ENCODE peak calls at places on chromosomes 13 and 19, in nine cellular contexts. W is brain microvascular endothelial cell, A is cardiac fibroblast, F is right cardiac atrium, C is Panc1, M is AG10803, K is K562, E is skeletal muscle cell, P is MM.1S. Q is an unnamed sample.

GRCh38 chr19:51441410-51442390 is 16.6 kb downstream of the SIGLEC8 start:
- DNase-seq in W (no peak), A (no peak), F (no peak), C (no peak), M (no peak), K (peak), E (no peak), P (no peak), Q (no peak)

GRCh38 chr19:28039677-28040381 is 1173.1 kb downstream of the UQCRFS1 start:
- DNase-seq in W (no peak), A (no peak), F (no peak), C (no peak), M (no peak), K (no peak), E (no peak), P (no peak), Q (peak)

GRCh38 chr13:101554420-101555125 is 102.1 kb downstream of the ITGBL1 start:
- DNase-seq in W (peak), A (peak), F (no peak), C (no peak), M (peak), K (no peak), E (no peak), P (no peak), Q (no peak)

GRCh38 chr19:31406106-31406505 is 56.9 kb upstream of the TSHZ3 start:
- DNase-seq in W (no peak), A (no peak), F (no peak), C (no peak), M (no peak), K (no peak), E (no peak), P (no peak), Q (no peak)

GRCh38 chr19:5369962-5370367 is 29.4 kb upstream of the PTPRS start:
- DNase-seq in W (peak), A (peak), F (peak), C (no peak), M (no peak), K (peak), E (no peak), P (peak), Q (no peak)

GRCh38 chr13:28822801-28823200 is 2.7 kb downstream of the MTUS2 start:
- DNase-seq in W (no peak), A (no peak), F (no peak), C (no peak), M (no peak), K (no peak), E (no peak), P (no peak), Q (no peak)

GRCh38 chr13:95481051-95481775 is 71.3 kb upstream of the CLDN10 start:
- DNase-seq in W (no peak), A (peak), F (no peak), C (no peak), M (no peak), K (no peak), E (no peak), P (no peak), Q (no peak)

GRCh38 chr13:29594710-29595379 is 643 bp downstream of the SLC7A1 start:
- DNase-seq in W (peak), A (peak), F (peak), C (no peak), M (peak), K (peak), E (peak), P (no peak), Q (no peak)

GRCh38 chr19:12796146-12797071 is 5.1 kb downstream of the JUNB start:
- DNase-seq in W (peak), A (peak), F (peak), C (no peak), M (peak), K (peak), E (no peak), P (peak), Q (no peak)

GRCh38 chr13:54433511-54434206 is 1405.0 kb downstream of the OLFM4 start:
- DNase-seq in W (no peak), A (no peak), F (no peak), C (no peak), M (no peak), K (no peak), E (no peak), P (no peak), Q (no peak)

GRCh38 chr13:100875392-100876043 is 200.9 kb upstream of the TMTC4 start:
- DNase-seq in W (peak), A (peak), F (no peak), C (no peak), M (peak), K (no peak), E (peak), P (no peak), Q (peak)

GRCh38 chr13:109667754-109668360 is 118.5 kb downstream of the IRS2 start:
- DNase-seq in W (no peak), A (no peak), F (no peak), C (no peak), M (no peak), K (no peak), E (no peak), P (no peak), Q (no peak)

GRCh38 chr13:45809810-45810394 is 41.7 kb downstream of the SIAH3 start:
- DNase-seq in W (peak), A (no peak), F (no peak), C (no peak), M (no peak), K (no peak), E (no peak), P (peak), Q (no peak)

GRCh38 chr13:107867701-107868661 is 347.4 kb downstream of the LIG4 start:
- DNase-seq in W (peak), A (peak), F (no peak), C (no peak), M (no peak), K (peak), E (no peak), P (no peak), Q (no peak)

GRCh38 chr13:94176576-94176975 is 302.9 kb downstream of the DCT start:
- DNase-seq in W (no peak), A (no peak), F (no peak), C (no peak), M (peak), K (no peak), E (peak), P (no peak), Q (no peak)

GRCh38 chr13:41720839-41721561 is 239.9 kb downstream of the VWA8 start:
- DNase-seq in W (no peak), A (no peak), F (no peak), C (no peak), M (no peak), K (no peak), E (no peak), P (no peak), Q (peak)

GRCh38 chr19:5562280-5562679 is 5.5 kb downstream of the TINCR start:
- DNase-seq in W (no peak), A (no peak), F (no peak), C (no peak), M (no peak), K (no peak), E (no peak), P (no peak), Q (no peak)

GRCh38 chr13:114065141-114065925 is 67.1 kb downstream of the RASA3 start:
- DNase-seq in W (peak), A (peak), F (peak), C (peak), M (peak), K (peak), E (peak), P (peak), Q (peak)

GRCh38 chr13:93865235-93865634 is 614.2 kb downstream of the DCT start:
- DNase-seq in W (no peak), A (no peak), F (no peak), C (no peak), M (no peak), K (no peak), E (no peak), P (no peak), Q (no peak)

GRCh38 chr19:38993271-38993670 is 17.7 kb upstream of the FBXO17 start:
- DNase-seq in W (peak), A (peak), F (no peak), C (no peak), M (peak), K (no peak), E (no peak), P (no peak), Q (no peak)

GRCh38 chr13:94236132-94236531 is 243.3 kb downstream of the DCT start:
- DNase-seq in W (no peak), A (no peak), F (no peak), C (no peak), M (no peak), K (no peak), E (no peak), P (no peak), Q (no peak)

GRCh38 chr13:90362718-90363117 is 984.8 kb upstream of the MIR17HG start:
- DNase-seq in W (peak), A (peak), F (no peak), C (no peak), M (peak), K (no peak), E (no peak), P (no peak), Q (no peak)

GRCh38 chr13:44649834-44650233 is 73.7 kb upstream of the TSC22D1 start:
- DNase-seq in W (no peak), A (no peak), F (no peak), C (no peak), M (no peak), K (no peak), E (no peak), P (no peak), Q (no peak)

GRCh38 chr13:43785166-43785680 is 1.5 kb downstream of the ENOX1 start:
- DNase-seq in W (no peak), A (no peak), F (no peak), C (no peak), M (no peak), K (no peak), E (no peak), P (no peak), Q (no peak)

GRCh38 chr13:20998649-20999415 is 62.6 kb downstream of the LATS2 start:
- DNase-seq in W (no peak), A (no peak), F (peak), C (no peak), M (no peak), K (no peak), E (no peak), P (no peak), Q (no peak)

GRCh38 chr13:80778302-80778701 is 437.4 kb upstream of the SPRY2 start:
- DNase-seq in W (no peak), A (no peak), F (no peak), C (no peak), M (no peak), K (no peak), E (no peak), P (no peak), Q (no peak)

GRCh38 chr13:51255556-51255955 is 33.4 kb downstream of the FAM124A start:
- DNase-seq in W (no peak), A (no peak), F (no peak), C (no peak), M (no peak), K (no peak), E (no peak), P (no peak), Q (no peak)

GRCh38 chr19:42313096-42313839 is at the start of gene TMEM145:
- DNase-seq in W (no peak), A (peak), F (peak), C (no peak), M (peak), K (peak), E (no peak), P (peak), Q (no peak)

GRCh38 chr13:88097541-88097940 is 426.4 kb downstream of the SLITRK5 start:
- DNase-seq in W (no peak), A (no peak), F (no peak), C (no peak), M (no peak), K (no peak), E (no peak), P (no peak), Q (no peak)

GRCh38 chr13:109028626-109029025 is 399.2 kb downstream of the MYO16 start:
- DNase-seq in W (peak), A (no peak), F (no peak), C (no peak), M (no peak), K (no peak), E (no peak), P (no peak), Q (no peak)

GRCh38 chr19:43767818-43768217 is 13.0 kb downstream of the KCNN4 start:
- DNase-seq in W (no peak), A (no peak), F (no peak), C (no peak), M (no peak), K (no peak), E (no peak), P (no peak), Q (no peak)

GRCh38 chr19:17576758-17577532 is 21.5 kb downstream of the COLGALT1 start:
- DNase-seq in W (no peak), A (peak), F (peak), C (no peak), M (peak), K (peak), E (no peak), P (no peak), Q (no peak)

GRCh38 chr19:49863254-49863934 is 4.0 kb downstream of the PNKP start:
- DNase-seq in W (no peak), A (no peak), F (peak), C (no peak), M (no peak), K (no peak), E (no peak), P (no peak), Q (no peak)

GRCh38 chr13:47917022-47917574 is 84.0 kb downstream of the SUCLA2 start:
- DNase-seq in W (no peak), A (no peak), F (no peak), C (no peak), M (no peak), K (no peak), E (no peak), P (no peak), Q (no peak)

GRCh38 chr13:42906257-42906656 is 85.8 kb downstream of the EPSTI1 start:
- DNase-seq in W (no peak), A (no peak), F (no peak), C (no peak), M (no peak), K (no peak), E (no peak), P (no peak), Q (no peak)

GRCh38 chr19:44722131-44723121 is 23.5 kb downstream of the CEACAM16 start:
- DNase-seq in W (no peak), A (no peak), F (peak), C (no peak), M (no peak), K (no peak), E (no peak), P (peak), Q (no peak)

GRCh38 chr13:101516262-101516661 is 63.8 kb downstream of the ITGBL1 start:
- DNase-seq in W (no peak), A (no peak), F (no peak), C (no peak), M (no peak), K (no peak), E (no peak), P (no peak), Q (no peak)

GRCh38 chr19:50710094-50710493 is 9.5 kb downstream of the SHANK1 start:
- DNase-seq in W (no peak), A (no peak), F (no peak), C (no peak), M (no peak), K (no peak), E (no peak), P (no peak), Q (no peak)

GRCh38 chr19:29873801-29874575 is 62.2 kb downstream of the CCNE1 start:
- DNase-seq in W (no peak), A (no peak), F (no peak), C (no peak), M (no peak), K (no peak), E (no peak), P (no peak), Q (no peak)

DNA sequence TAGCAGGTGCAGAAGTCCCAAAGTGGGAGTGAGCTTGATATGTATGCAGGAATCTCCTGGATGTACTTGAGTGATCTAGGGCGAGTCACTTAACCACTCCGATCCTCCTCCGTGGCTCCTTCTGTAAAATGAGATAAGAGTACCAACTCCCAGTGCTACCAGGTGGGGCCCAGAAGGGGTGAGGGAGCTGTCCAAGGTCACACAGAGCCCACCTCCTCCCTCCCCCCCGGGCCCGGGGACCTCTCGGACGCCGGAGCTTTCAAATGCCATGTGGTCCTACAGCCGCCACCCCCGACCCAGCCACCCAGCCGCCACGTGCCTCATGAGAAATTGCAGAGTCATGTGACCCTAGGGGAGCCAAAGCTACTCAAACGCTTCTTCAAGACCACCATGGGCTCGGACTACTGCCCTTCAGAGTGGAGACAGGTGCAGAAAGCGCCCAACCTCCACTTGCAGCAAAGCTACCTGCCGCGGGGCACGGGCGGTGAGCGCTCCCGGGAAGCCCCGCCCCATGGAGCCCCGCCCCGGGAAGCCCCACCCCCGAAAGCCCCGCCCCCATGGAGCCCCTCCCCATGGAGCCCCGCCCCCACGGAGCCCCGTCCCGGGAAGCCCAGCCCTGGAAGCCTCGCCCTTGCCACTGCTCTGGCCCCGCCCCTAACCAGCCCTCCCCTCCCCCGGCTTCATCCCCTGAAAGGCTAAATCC is 10.1 kb upstream of the ZNF358 start:
- DNase-seq in W (no peak), A (no peak), F (peak), C (no peak), M (no peak), K (peak), E (no peak), P (peak), Q (no peak)
- H3K4me3 ChIP-seq in W (no peak), A (no peak), F (peak), C (peak), M (no peak), K (peak), E (no peak), P (peak), Q (peak)

DNA sequence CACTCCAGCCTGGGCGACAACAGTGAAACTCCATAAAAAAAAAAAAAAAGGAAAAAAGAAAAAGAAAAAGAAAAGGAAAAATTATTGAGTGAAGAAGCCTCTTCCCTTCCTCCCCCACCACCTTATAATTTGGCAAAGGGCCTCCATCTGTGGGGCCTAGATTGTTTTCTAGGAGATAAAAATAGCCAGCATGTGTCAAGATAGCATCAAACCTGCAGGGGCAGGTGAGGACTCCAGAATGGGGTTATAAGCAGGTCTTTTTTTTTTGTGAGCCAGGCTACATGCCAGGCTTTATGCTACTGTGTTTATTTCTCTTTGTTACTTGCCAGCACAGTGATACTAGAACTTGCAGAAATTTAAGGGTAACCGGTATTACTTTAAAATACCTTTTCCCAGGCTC is 11.7 kb upstream of the TRIM13 start:
- DNase-seq in W (no peak), A (no peak), F (no peak), C (no peak), M (no peak), K (no peak), E (no peak), P (no peak), Q (no peak)
- H3K4me3 ChIP-seq in W (no peak), A (no peak), F (no peak), C (no peak), M (no peak), K (no peak), E (no peak), P (no peak), Q (no peak)

GRCh38 chr19:46953955-46954501 is 65.6 kb upstream of the NPAS1 start:
- DNase-seq in W (no peak), A (no peak), F (no peak), C (no peak), M (no peak), K (no peak), E (no peak), P (peak), Q (no peak)

GRCh38 chr19:46951236-46951986 is 68.2 kb upstream of the NPAS1 start:
- DNase-seq in W (no peak), A (peak), F (no peak), C (no peak), M (peak), K (no peak), E (peak), P (no peak), Q (peak)

GRCh38 chr19:46954502-46955004 is 65.1 kb upstream of the NPAS1 start:
- DNase-seq in W (no peak), A (no peak), F (no peak), C (no peak), M (no peak), K (no peak), E (no peak), P (peak), Q (no peak)

GRCh38 chr19:46952874-46953273 is 66.8 kb upstream of the NPAS1 start:
- DNase-seq in W (no peak), A (no peak), F (no peak), C (no peak), M (no peak), K (no peak), E (no peak), P (no peak), Q (no peak)

GRCh38 chr19:46950526-46951235 is 69.0 kb upstream of the NPAS1 start:
- DNase-seq in W (no peak), A (no peak), F (no peak), C (no peak), M (no peak), K (no peak), E (no peak), P (peak), Q (no peak)
- H3K4me3 ChIP-seq in W (no peak), A (no peak), F (no peak), C (no peak), M (no peak), K (no peak), E (no peak), P (no peak), Q (no peak)

DNA sequence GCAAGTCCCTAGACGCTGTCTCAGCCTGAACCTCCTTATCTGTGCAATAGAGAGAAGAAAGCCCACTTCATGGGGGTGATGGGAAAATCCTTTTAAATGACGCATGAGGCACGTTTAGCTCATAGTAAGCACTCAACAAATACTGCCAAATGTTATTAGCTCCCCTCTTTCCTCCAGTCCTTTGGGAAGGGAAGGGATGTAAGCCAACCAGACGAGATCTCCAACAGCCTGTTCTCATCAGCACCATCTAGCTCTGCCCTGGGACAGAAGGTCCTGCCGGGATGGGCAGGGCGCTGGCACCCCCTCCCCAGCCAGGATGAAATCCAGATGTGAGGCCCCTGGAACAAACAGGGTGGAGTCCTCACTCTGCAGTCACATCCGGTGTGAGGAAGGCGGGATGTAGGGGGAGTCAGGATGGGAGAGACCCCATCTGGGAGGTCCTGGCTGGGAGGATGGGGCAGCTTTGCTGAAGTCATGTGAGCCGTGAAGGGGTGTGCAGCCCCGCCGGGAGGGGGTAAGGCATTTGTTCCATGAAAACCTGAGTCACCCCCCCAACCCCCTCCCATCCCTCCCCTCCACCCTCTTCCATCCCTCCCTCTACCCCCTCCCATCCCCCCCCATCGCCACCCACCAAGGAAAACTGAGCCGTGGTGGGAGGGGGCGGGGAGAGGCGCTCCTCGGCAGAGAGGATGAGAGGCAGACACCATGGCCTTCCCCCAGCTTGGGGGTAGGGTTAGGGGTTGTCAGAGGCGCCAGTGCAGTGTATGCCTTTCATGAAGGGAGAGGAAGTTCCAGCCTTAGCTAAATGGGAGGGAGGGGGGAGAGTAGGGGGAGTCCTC is 4.5 kb downstream of the S1PR2 start:
- DNase-seq in W (peak), A (peak), F (peak), C (no peak), M (peak), K (peak), E (peak), P (no peak), Q (no peak)
- H3K4me3 ChIP-seq in W (no peak), A (peak), F (no peak), C (no peak), M (peak), K (no peak), E (no peak), P (no peak), Q (no peak)

GRCh38 chr19:709196-709964 is 645 bp downstream of the PALM start:
- DNase-seq in W (no peak), A (no peak), F (peak), C (no peak), M (no peak), K (no peak), E (no peak), P (no peak), Q (no peak)
- H3K4me3 ChIP-seq in W (peak), A (peak), F (peak), C (peak), M (no peak), K (peak), E (peak), P (no peak), Q (peak)

Q was measured in epithelial cell of proximal tubule.